ENCODE peak calls at places on chromosomes 3 and 15, in four cellular contexts. One of them, this sample, is unnamed.

GRCh38 chr3:17320266-17320665 is 422.2 kb downstream of the TBC1D5 start:
- DNase-seq in SK-N-SH: no peak
- DNase-seq in H1: no peak
- DNase-seq in K562: no peak
- DNase-seq in this sample: no peak

GRCh38 chr15:57758556-57758955 is 52.0 kb downstream of the POLR2M start:
- DNase-seq in SK-N-SH: no peak
- DNase-seq in H1: no peak
- DNase-seq in K562: no peak
- DNase-seq in this sample: no peak

GRCh38 chr15:83928878-83929418 is 275.0 kb downstream of the ADAMTSL3 start:
- DNase-seq in SK-N-SH: no peak
- DNase-seq in H1: no peak
- DNase-seq in K562: no peak
- DNase-seq in this sample: no peak

GRCh38 chr3:30766522-30766921 is 127.9 kb downstream of the GADL1 start:
- DNase-seq in SK-N-SH: no peak
- DNase-seq in H1: no peak
- DNase-seq in K562: no peak
- DNase-seq in this sample: no peak

GRCh38 chr3:177982034-177982433 is 554.2 kb upstream of the KCNMB2 start:
- DNase-seq in SK-N-SH: no peak
- DNase-seq in H1: no peak
- DNase-seq in K562: no peak
- DNase-seq in this sample: no peak

GRCh38 chr15:77455696-77456293 is 35.1 kb downstream of the HMG20A start:
- DNase-seq in SK-N-SH: no peak
- DNase-seq in H1: no peak
- DNase-seq in K562: no peak
- DNase-seq in this sample: no peak

GRCh38 chr3:24086597-24087369 is 141.7 kb downstream of the NR1D2 start:
- DNase-seq in SK-N-SH: no peak
- DNase-seq in H1: no peak
- DNase-seq in K562: no peak
- DNase-seq in this sample: no peak

GRCh38 chr3:5222283-5223005 is 34.9 kb downstream of the EDEM1 start:
- DNase-seq in SK-N-SH: no peak
- DNase-seq in H1: no peak
- DNase-seq in K562: no peak
- DNase-seq in this sample: no peak

GRCh38 chr15:70475439-70475781 is 287.9 kb downstream of the UACA start:
- DNase-seq in SK-N-SH: no peak
- DNase-seq in H1: no peak
- DNase-seq in K562: no peak
- DNase-seq in this sample: no peak

DNA sequence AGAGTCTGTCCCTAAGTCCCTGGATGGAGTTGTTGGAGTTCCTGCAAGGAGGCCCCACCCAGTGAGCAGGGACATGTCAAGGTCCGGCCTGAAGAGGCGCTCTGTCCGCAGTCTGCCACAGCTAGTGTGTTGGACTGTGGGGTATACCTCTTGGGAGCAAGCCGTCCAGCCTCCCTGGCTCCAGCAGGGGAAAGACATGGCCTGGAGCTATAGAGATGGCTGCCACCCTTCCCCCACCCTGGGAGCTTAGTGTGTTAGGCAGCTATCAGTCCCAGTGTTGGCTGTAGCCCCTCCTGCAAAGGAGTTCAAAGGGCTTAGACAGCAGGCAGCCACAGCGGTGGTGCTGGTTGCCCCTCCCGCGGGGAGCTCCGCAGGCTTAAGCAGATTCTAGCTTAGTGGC is 20.3 kb downstream of the IMPG2 start:
- DNase-seq in SK-N-SH: no peak
- DNase-seq in H1: no peak
- DNase-seq in K562: no peak
- DNase-seq in this sample: peak
- TF ChIP-seq TEAD4 in SK-N-SH: no peak
- TF ChIP-seq TEAD4 in H1: no peak
- TF ChIP-seq TEAD4 in K562: no peak
- TF ChIP-seq TEAD4 in this sample: no peak

DNA sequence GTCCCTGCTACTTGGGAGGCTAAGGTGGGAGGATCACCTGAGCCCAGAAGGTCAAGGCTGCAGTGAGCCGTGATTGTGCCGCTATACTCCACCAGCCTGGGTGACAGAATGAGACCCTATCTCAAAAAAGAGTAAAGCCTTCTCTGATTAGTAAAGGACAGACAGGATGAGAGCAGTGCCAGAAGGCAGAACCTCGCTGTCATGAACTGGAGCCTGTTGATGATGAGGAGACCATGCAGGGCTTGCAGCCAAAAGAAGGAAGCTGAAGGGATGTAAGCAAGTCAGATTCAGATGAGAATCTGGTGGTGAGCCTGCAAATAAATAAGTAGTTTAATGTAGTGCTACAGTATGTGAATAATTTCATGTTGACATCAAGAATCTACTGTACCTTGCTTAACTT is 52.8 kb downstream of the USP50 start:
- DNase-seq in SK-N-SH: no peak
- DNase-seq in H1: no peak
- DNase-seq in K562: no peak
- DNase-seq in this sample: no peak
- TF ChIP-seq TEAD4 in SK-N-SH: no peak
- TF ChIP-seq TEAD4 in H1: no peak
- TF ChIP-seq TEAD4 in K562: no peak
- TF ChIP-seq TEAD4 in this sample: no peak

GRCh38 chr3:184942735-184943134 is 130.8 kb downstream of the VPS8 start:
- DNase-seq in SK-N-SH: no peak
- DNase-seq in H1: no peak
- DNase-seq in K562: no peak
- DNase-seq in this sample: no peak

GRCh38 chr3:184944221-184944620 is 132.3 kb downstream of the VPS8 start:
- DNase-seq in SK-N-SH: no peak
- DNase-seq in H1: no peak
- DNase-seq in K562: no peak
- DNase-seq in this sample: no peak

GRCh38 chr3:184945886-184946625 is 134.1 kb downstream of the VPS8 start:
- DNase-seq in SK-N-SH: no peak
- DNase-seq in H1: no peak
- DNase-seq in K562: no peak
- DNase-seq in this sample: no peak

GRCh38 chr3:184949570-184949969 is 137.6 kb downstream of the VPS8 start:
- DNase-seq in SK-N-SH: no peak
- DNase-seq in H1: no peak
- DNase-seq in K562: no peak
- DNase-seq in this sample: no peak

GRCh38 chr3:184946922-184947321 is 135.0 kb downstream of the VPS8 start:
- DNase-seq in SK-N-SH: no peak
- DNase-seq in H1: no peak
- DNase-seq in K562: no peak
- DNase-seq in this sample: no peak
- TF ChIP-seq TEAD4 in SK-N-SH: no peak
- TF ChIP-seq TEAD4 in H1: no peak
- TF ChIP-seq TEAD4 in K562: no peak
- TF ChIP-seq TEAD4 in this sample: no peak

GRCh38 chr3:15359677-15360397 is 27.5 kb upstream of the SH3BP5 start:
- DNase-seq in SK-N-SH: no peak
- DNase-seq in H1: no peak
- DNase-seq in K562: no peak
- DNase-seq in this sample: no peak
- TF ChIP-seq TEAD4 in SK-N-SH: no peak
- TF ChIP-seq TEAD4 in H1: no peak
- TF ChIP-seq TEAD4 in K562: no peak
- TF ChIP-seq TEAD4 in this sample: no peak

GRCh38 chr15:91291673-91292072 is 191.6 kb downstream of the SV2B start:
- DNase-seq in SK-N-SH: peak
- DNase-seq in H1: no peak
- DNase-seq in K562: peak
- DNase-seq in this sample: peak
- TF ChIP-seq TEAD4 in SK-N-SH: no peak
- TF ChIP-seq TEAD4 in H1: no peak
- TF ChIP-seq TEAD4 in K562: no peak
- TF ChIP-seq TEAD4 in this sample: no peak